ENCODE peak calls at places on chromosomes 4 and X, in seven cellular contexts. H is neural progenitor cell, U is choroid plexus epithelial cell, W is fibroblast of lung, N is A549, O is cardiac muscle cell, I is neural crest cell. G is an unnamed sample.
A peak's percentile ranks its signal among the peaks of the same experiment; 100 is the strongest.

GRCh38 chrX:3244955-3245354 is 101.5 kb downstream of the MXRA5 start:
- DNase-seq in H (no peak), U (no peak), W (no peak), N (peak; percentile 5), O (no peak), I (no peak), G (no peak)

GRCh38 chrX:120145295-120145925 is 13.0 kb upstream of the RHOXF2 start:
- DNase-seq in H (no peak), U (no peak), W (no peak), N (no peak), O (no peak), I (no peak), G (no peak)

GRCh38 chr4:56958111-56958517 is 19.3 kb downstream of the NOA1 start:
- DNase-seq in H (no peak), U (peak; percentile 99), W (peak; percentile 97), N (peak; percentile 13), O (peak; percentile 99), I (no peak), G (peak; percentile 19)

GRCh38 chrX:139423186-139423585 is 107.4 kb upstream of the F9 start:
- DNase-seq in H (no peak), U (no peak), W (no peak), N (no peak), O (no peak), I (no peak), G (no peak)

GRCh38 chr4:188030401-188030800 is 34.8 kb downstream of the ZFP42 start:
- DNase-seq in H (no peak), U (no peak), W (no peak), N (no peak), O (no peak), I (no peak), G (no peak)

GRCh38 chrX:30735839-30736238 is 82.6 kb downstream of the GK start:
- DNase-seq in H (peak; percentile 66), U (peak; percentile 74), W (peak; percentile 22), N (peak; percentile 61), O (peak; percentile 67), I (peak; percentile 75), G (peak; percentile 70)

GRCh38 chr4:68780232-68780631 is 35.6 kb upstream of the UGT2B10 start:
- DNase-seq in H (no peak), U (no peak), W (no peak), N (no peak), O (no peak), I (no peak), G (no peak)

GRCh38 chrX:153153516-153153915 is 25.6 kb upstream of the MAGEA1 start:
- DNase-seq in H (no peak), U (no peak), W (no peak), N (no peak), O (no peak), I (no peak), G (no peak)

GRCh38 chr4:89619230-89619962 is 217.6 kb downstream of the SNCA start:
- DNase-seq in H (peak; percentile 8), U (peak; percentile 4), W (no peak), N (no peak), O (peak; percentile 18), I (no peak), G (no peak)

GRCh38 chr4:13700196-13701140 is 72.9 kb upstream of the BOD1L1 start:
- DNase-seq in H (no peak), U (peak; percentile 65), W (peak; percentile 90), N (peak; percentile 33), O (peak; percentile 12), I (no peak), G (no peak)

GRCh38 chr4:139988863-139989765 is 164.9 kb downstream of the MAML3 start:
- DNase-seq in H (peak; percentile 34), U (peak; percentile 93), W (peak; percentile 98), N (peak; percentile 79), O (peak; percentile 90), I (no peak), G (no peak)

GRCh38 chr4:45072981-45073380 is 346.6 kb upstream of the GNPDA2 start:
- DNase-seq in H (no peak), U (no peak), W (no peak), N (no peak), O (no peak), I (no peak), G (no peak)

GRCh38 chrX:17736856-17737706 is at the start of gene SCML1:
- DNase-seq in H (peak; percentile 97), U (peak; percentile 98), W (peak; percentile 95), N (peak; percentile 98), O (peak; percentile 98), I (peak; percentile 78), G (peak; percentile 93)

GRCh38 chrX:41596586-41596985 is 92.2 kb upstream of the GPR34 start:
- DNase-seq in H (no peak), U (no peak), W (peak; percentile 70), N (no peak), O (no peak), I (no peak), G (no peak)

GRCh38 chr4:18075823-18076433 is 54.4 kb upstream of the LCORL start:
- DNase-seq in H (peak; percentile 4), U (no peak), W (no peak), N (peak; percentile 50), O (no peak), I (no peak), G (no peak)

GRCh38 chr4:4328840-4329239 is 38.8 kb downstream of the ZBTB49 start:
- DNase-seq in H (no peak), U (no peak), W (no peak), N (no peak), O (no peak), I (no peak), G (no peak)

GRCh38 chrX:72029473-72030411 is 102.0 kb downstream of the RTL5 start:
- DNase-seq in H (peak; percentile 34), U (peak; percentile 73), W (peak; percentile 93), N (peak; percentile 77), O (peak; percentile 61), I (no peak), G (no peak)

GRCh38 chrX:20500949-20501348 is 234.2 kb upstream of the RPS6KA3 start:
- DNase-seq in H (no peak), U (no peak), W (no peak), N (no peak), O (no peak), I (no peak), G (no peak)

GRCh38 chrX:56757327-56757726 is 28.3 kb downstream of the NBDY start:
- DNase-seq in H (no peak), U (no peak), W (no peak), N (no peak), O (no peak), I (no peak), G (no peak)

GRCh38 chr4:48012819-48013218 is 3.7 kb downstream of the CNGA1 start:
- DNase-seq in H (no peak), U (peak; percentile 13), W (no peak), N (no peak), O (peak; percentile 33), I (no peak), G (no peak)

GRCh38 chr4:101140228-101140627 is 207.1 kb downstream of the PPP3CA start:
- DNase-seq in H (no peak), U (no peak), W (no peak), N (peak; percentile 29), O (no peak), I (no peak), G (no peak)

GRCh38 chr4:18025263-18025662 is 3.7 kb upstream of the LCORL start:
- DNase-seq in H (no peak), U (no peak), W (no peak), N (no peak), O (no peak), I (no peak), G (no peak)

GRCh38 chr4:37825943-37826281 is 574 bp upstream of the PGM2 start:
- DNase-seq in H (no peak), U (no peak), W (no peak), N (no peak), O (no peak), I (peak; percentile 12), G (no peak)

GRCh38 chr4:180281726-180282125 is 1961.5 kb upstream of the TENM3 start:
- DNase-seq in H (no peak), U (no peak), W (no peak), N (no peak), O (no peak), I (no peak), G (no peak)

GRCh38 chrX:10175317-10175871 is 18.6 kb downstream of the CLCN4 start:
- DNase-seq in H (no peak), U (peak; percentile 90), W (peak; percentile 82), N (no peak), O (peak; percentile 68), I (no peak), G (no peak)

GRCh38 chr4:27463816-27464215 is 603.2 kb downstream of the STIM2 start:
- DNase-seq in H (no peak), U (peak; percentile 1), W (peak; percentile 86), N (peak; percentile 1), O (peak; percentile 3), I (no peak), G (no peak)

GRCh38 chr4:123390846-123391456 is 5.6 kb upstream of the SPRY1 start:
- DNase-seq in H (no peak), U (peak; percentile 59), W (no peak), N (peak; percentile 5), O (peak; percentile 52), I (no peak), G (no peak)

GRCh38 chrX:36957425-36958328 is 50.5 kb upstream of the FAM47C start:
- DNase-seq in H (peak; percentile 85), U (no peak), W (peak; percentile 2), N (peak; percentile 25), O (peak; percentile 2), I (peak; percentile 11), G (peak; percentile 45)
- TF ChIP-seq CTCF in H (peak; percentile 57), U (no peak), W (no peak), N (peak; percentile 28), O (peak; percentile 12), I (peak; percentile 48), G (peak; percentile 11)

DNA sequence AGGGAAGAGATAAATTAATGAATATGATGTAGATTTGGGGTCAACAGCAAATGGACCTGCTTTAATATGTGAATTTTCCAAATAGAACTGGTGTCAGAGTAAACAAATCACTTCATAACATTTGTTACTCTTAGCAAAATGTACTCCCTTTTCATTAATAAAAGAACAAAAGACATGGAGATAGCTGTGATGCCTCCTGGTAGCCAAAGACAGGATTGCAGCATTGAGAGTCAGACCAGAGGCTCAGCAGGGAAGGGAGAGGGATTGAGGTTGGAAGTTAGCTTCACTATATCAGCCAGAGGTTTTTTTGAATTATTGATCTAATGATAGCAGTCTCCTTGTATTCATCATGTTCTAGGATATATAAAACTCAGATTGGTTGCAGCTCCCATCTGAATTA is 17.4 kb upstream of the RAB40A start:
- DNase-seq in H (no peak), U (peak; percentile 51), W (no peak), N (no peak), O (peak; percentile 48), I (no peak), G (no peak)
- TF ChIP-seq CTCF in H (no peak), U (peak; percentile 34), W (no peak), N (no peak), O (no peak), I (no peak), G (no peak)

DNA sequence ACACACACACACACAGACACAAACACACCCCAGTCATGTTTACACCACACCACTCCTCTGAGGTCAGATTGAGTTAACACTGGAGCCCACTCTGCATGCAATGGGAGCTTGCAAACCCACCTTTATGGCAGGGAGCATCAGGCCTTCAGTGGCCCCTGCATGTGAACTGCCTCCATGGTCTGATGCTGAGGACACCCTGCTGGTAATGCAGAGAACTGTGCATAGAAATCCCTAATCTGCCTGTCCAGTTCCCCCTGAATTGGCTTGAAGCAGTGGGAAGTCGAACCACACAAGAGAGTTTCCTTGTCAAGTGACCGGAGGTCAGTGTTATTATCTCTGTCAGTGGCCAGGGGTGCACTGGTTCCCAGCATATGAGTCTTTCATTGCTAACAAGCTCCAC is 59.8 kb downstream of the ANOS1 start:
- DNase-seq in H (peak; percentile 33), U (no peak), W (no peak), N (no peak), O (no peak), I (no peak), G (no peak)
- TF ChIP-seq CTCF in H (peak; percentile 10), U (no peak), W (no peak), N (no peak), O (peak; percentile 10), I (peak; percentile 49), G (no peak)

GRCh38 chr4:25890653-25891485 is 23.2 kb upstream of the SMIM20 start:
- DNase-seq in H (peak; percentile 87), U (no peak), W (no peak), N (no peak), O (no peak), I (no peak), G (peak; percentile 38)
- TF ChIP-seq CTCF in H (peak; percentile 24), U (no peak), W (no peak), N (no peak), O (no peak), I (no peak), G (no peak)

G was measured in glutamatergic neuron.